ENCODE peak calls at places on chromosomes 2 and 18, in five cellular contexts. One of them, this sample, is unnamed.

GRCh38 chr2:80022018-80022417 is 282.5 kb downstream of the LRRTM1 start:
- DNase-seq in psoas muscle: no peak
- DNase-seq in mucosa of descending colon: no peak
- DNase-seq in neuronal stem cell: no peak
- DNase-seq in BJ: no peak
- DNase-seq in this sample: no peak

GRCh38 chr18:43596106-43596712 is 318.9 kb upstream of the SYT4 start:
- DNase-seq in BJ: no peak
- DNase-seq in psoas muscle: no peak
- DNase-seq in mucosa of descending colon: no peak
- DNase-seq in neuronal stem cell: peak
- DNase-seq in this sample: no peak

GRCh38 chr2:119484834-119485233 is 39.4 kb downstream of the SCTR start:
- DNase-seq in neuronal stem cell: no peak
- DNase-seq in BJ: no peak
- DNase-seq in mucosa of descending colon: no peak
- DNase-seq in psoas muscle: no peak
- DNase-seq in this sample: no peak

GRCh38 chr2:147479363-147479762 is 365.5 kb upstream of the ACVR2A start:
- DNase-seq in BJ: no peak
- DNase-seq in psoas muscle: no peak
- DNase-seq in neuronal stem cell: no peak
- DNase-seq in mucosa of descending colon: no peak
- DNase-seq in this sample: no peak

GRCh38 chr18:55301836-55302235 is 286.2 kb downstream of the TCF4 start:
- DNase-seq in BJ: no peak
- DNase-seq in psoas muscle: no peak
- DNase-seq in mucosa of descending colon: no peak
- DNase-seq in neuronal stem cell: no peak
- DNase-seq in this sample: no peak

GRCh38 chr2:213787869-213788268 is 503.6 kb downstream of the SPAG16 start:
- DNase-seq in BJ: no peak
- DNase-seq in psoas muscle: no peak
- DNase-seq in mucosa of descending colon: no peak
- DNase-seq in neuronal stem cell: no peak
- DNase-seq in this sample: no peak

GRCh38 chr2:45814951-45815621 is 163.6 kb downstream of the PRKCE start:
- DNase-seq in BJ: no peak
- DNase-seq in psoas muscle: no peak
- DNase-seq in neuronal stem cell: no peak
- DNase-seq in mucosa of descending colon: no peak
- DNase-seq in this sample: no peak

GRCh38 chr2:108978709-108979111 is 10.3 kb downstream of the EDAR start:
- DNase-seq in mucosa of descending colon: no peak
- DNase-seq in neuronal stem cell: no peak
- DNase-seq in psoas muscle: no peak
- DNase-seq in BJ: no peak
- DNase-seq in this sample: no peak

GRCh38 chr2:78984386-78984785 is 41.1 kb upstream of the REG3G start:
- DNase-seq in psoas muscle: no peak
- DNase-seq in mucosa of descending colon: no peak
- DNase-seq in neuronal stem cell: no peak
- DNase-seq in BJ: no peak
- DNase-seq in this sample: no peak

GRCh38 chr2:205681836-205682238 is 464 bp upstream of the NRP2 start:
- DNase-seq in neuronal stem cell: no peak
- DNase-seq in BJ: no peak
- DNase-seq in mucosa of descending colon: no peak
- DNase-seq in psoas muscle: no peak
- DNase-seq in this sample: no peak

GRCh38 chr2:191349990-191350389 is 104.8 kb downstream of the MYO1B start:
- DNase-seq in psoas muscle: no peak
- DNase-seq in neuronal stem cell: no peak
- DNase-seq in mucosa of descending colon: no peak
- DNase-seq in BJ: no peak
- DNase-seq in this sample: no peak

GRCh38 chr2:71583876-71584275 is 130.5 kb downstream of the DYSF start:
- DNase-seq in BJ: no peak
- DNase-seq in psoas muscle: peak
- DNase-seq in neuronal stem cell: no peak
- DNase-seq in mucosa of descending colon: no peak
- DNase-seq in this sample: no peak

GRCh38 chr2:150312271-150312670 is 175.2 kb downstream of the RND3 start:
- DNase-seq in psoas muscle: no peak
- DNase-seq in mucosa of descending colon: no peak
- DNase-seq in neuronal stem cell: no peak
- DNase-seq in BJ: no peak
- DNase-seq in this sample: no peak

GRCh38 chr18:79778291-79778791 is 19.4 kb upstream of the KCNG2 start:
- DNase-seq in BJ: no peak
- DNase-seq in mucosa of descending colon: no peak
- DNase-seq in psoas muscle: peak
- DNase-seq in neuronal stem cell: no peak
- DNase-seq in this sample: no peak

GRCh38 chr18:77314952-77315351 is 65.3 kb downstream of the GALR1 start:
- DNase-seq in psoas muscle: no peak
- DNase-seq in mucosa of descending colon: no peak
- DNase-seq in neuronal stem cell: no peak
- DNase-seq in BJ: no peak
- DNase-seq in this sample: no peak

GRCh38 chr2:73292316-73292905 is 937 bp downstream of the EGR4 start:
- DNase-seq in neuronal stem cell: no peak
- DNase-seq in mucosa of descending colon: no peak
- DNase-seq in BJ: no peak
- DNase-seq in psoas muscle: no peak
- DNase-seq in this sample: no peak

GRCh38 chr2:231614559-231615057 is 21.9 kb downstream of the TEX44 start:
- DNase-seq in mucosa of descending colon: no peak
- DNase-seq in neuronal stem cell: no peak
- DNase-seq in BJ: no peak
- DNase-seq in psoas muscle: peak
- DNase-seq in this sample: no peak

GRCh38 chr2:28709101-28709500 is 42.5 kb upstream of the PPP1CB start:
- DNase-seq in neuronal stem cell: no peak
- DNase-seq in psoas muscle: no peak
- DNase-seq in mucosa of descending colon: peak
- DNase-seq in BJ: no peak
- DNase-seq in this sample: no peak

GRCh38 chr2:29213871-29214341 is 98.7 kb downstream of the CLIP4 start:
- DNase-seq in mucosa of descending colon: no peak
- DNase-seq in psoas muscle: no peak
- DNase-seq in BJ: no peak
- DNase-seq in neuronal stem cell: no peak
- DNase-seq in this sample: no peak

GRCh38 chr2:172079838-172080640 is 5.3 kb upstream of the DLX1 start:
- DNase-seq in BJ: no peak
- DNase-seq in neuronal stem cell: no peak
- DNase-seq in mucosa of descending colon: no peak
- DNase-seq in psoas muscle: no peak
- DNase-seq in this sample: no peak

GRCh38 chr18:61093967-61094366 is 239.3 kb upstream of the CDH20 start:
- DNase-seq in psoas muscle: no peak
- DNase-seq in BJ: no peak
- DNase-seq in neuronal stem cell: no peak
- DNase-seq in mucosa of descending colon: no peak
- DNase-seq in this sample: no peak

GRCh38 chr2:61550375-61551209 is 12.4 kb upstream of the XPO1 start:
- DNase-seq in psoas muscle: no peak
- DNase-seq in mucosa of descending colon: no peak
- DNase-seq in BJ: no peak
- DNase-seq in neuronal stem cell: no peak
- DNase-seq in this sample: no peak

DNA sequence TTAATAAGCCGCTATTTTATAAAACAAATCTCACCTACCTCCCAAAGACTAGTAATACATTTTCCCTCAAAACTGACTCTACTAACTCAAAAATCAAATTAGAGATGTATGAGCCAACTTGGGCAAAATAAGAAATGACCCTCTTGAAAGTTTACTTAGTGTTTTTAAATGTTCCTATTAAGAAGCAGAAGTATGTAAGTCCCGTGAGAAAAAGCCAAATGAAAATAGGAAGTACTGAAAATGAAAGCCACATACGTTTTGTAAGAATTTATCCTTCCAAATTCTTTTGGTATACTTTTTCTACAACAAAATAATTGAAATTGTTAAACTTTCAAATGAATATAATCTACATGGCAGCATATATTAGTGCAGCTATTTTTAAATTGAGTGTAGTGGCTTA is 148.0 kb upstream of the ITGA4 start:
- DNase-seq in psoas muscle: no peak
- DNase-seq in neuronal stem cell: no peak
- DNase-seq in mucosa of descending colon: no peak
- DNase-seq in BJ: no peak
- DNase-seq in this sample: no peak
- H3K4me3 ChIP-seq in psoas muscle: no peak
- H3K4me3 ChIP-seq in neuronal stem cell: no peak
- H3K4me3 ChIP-seq in mucosa of descending colon: no peak
- H3K4me3 ChIP-seq in BJ: no peak
- H3K4me3 ChIP-seq in this sample: peak

GRCh38 chr2:16624419-16624745 is 41.3 kb downstream of the CYRIA start:
- DNase-seq in mucosa of descending colon: no peak
- DNase-seq in BJ: no peak
- DNase-seq in neuronal stem cell: no peak
- DNase-seq in psoas muscle: no peak
- DNase-seq in this sample: no peak
- H3K4me3 ChIP-seq in mucosa of descending colon: no peak
- H3K4me3 ChIP-seq in BJ: no peak
- H3K4me3 ChIP-seq in neuronal stem cell: no peak
- H3K4me3 ChIP-seq in psoas muscle: no peak
- H3K4me3 ChIP-seq in this sample: no peak

GRCh38 chr2:127218843-127219715 is 1.0 kb downstream of the CYP27C1 start:
- DNase-seq in psoas muscle: no peak
- DNase-seq in BJ: no peak
- DNase-seq in mucosa of descending colon: no peak
- DNase-seq in neuronal stem cell: peak
- DNase-seq in this sample: no peak
- H3K4me3 ChIP-seq in psoas muscle: peak
- H3K4me3 ChIP-seq in BJ: peak
- H3K4me3 ChIP-seq in mucosa of descending colon: no peak
- H3K4me3 ChIP-seq in neuronal stem cell: peak
- H3K4me3 ChIP-seq in this sample: peak

GRCh38 chr18:45686892-45687611 is 36.9 kb upstream of the SLC14A1 start:
- DNase-seq in mucosa of descending colon: peak
- DNase-seq in psoas muscle: peak
- DNase-seq in neuronal stem cell: no peak
- DNase-seq in BJ: no peak
- DNase-seq in this sample: peak
- H3K4me3 ChIP-seq in mucosa of descending colon: no peak
- H3K4me3 ChIP-seq in psoas muscle: no peak
- H3K4me3 ChIP-seq in neuronal stem cell: no peak
- H3K4me3 ChIP-seq in BJ: no peak
- H3K4me3 ChIP-seq in this sample: peak

GRCh38 chr2:39664478-39664877 is 1.2 kb upstream of the TMEM178A start:
- DNase-seq in psoas muscle: no peak
- DNase-seq in mucosa of descending colon: no peak
- DNase-seq in BJ: no peak
- DNase-seq in neuronal stem cell: no peak
- DNase-seq in this sample: no peak

GRCh38 chr2:39666489-39667141 is 898 bp downstream of the TMEM178A start:
- DNase-seq in mucosa of descending colon: no peak
- DNase-seq in neuronal stem cell: no peak
- DNase-seq in psoas muscle: no peak
- DNase-seq in BJ: no peak
- DNase-seq in this sample: no peak

GRCh38 chr2:39665811-39666488 is at the start of gene TMEM178A:
- DNase-seq in psoas muscle: peak
- DNase-seq in neuronal stem cell: no peak
- DNase-seq in mucosa of descending colon: no peak
- DNase-seq in BJ: no peak
- DNase-seq in this sample: no peak

GRCh38 chr2:39663187-39663930 is 2.4 kb upstream of the TMEM178A start:
- DNase-seq in BJ: no peak
- DNase-seq in psoas muscle: no peak
- DNase-seq in neuronal stem cell: no peak
- DNase-seq in mucosa of descending colon: no peak
- DNase-seq in this sample: no peak

DNA sequence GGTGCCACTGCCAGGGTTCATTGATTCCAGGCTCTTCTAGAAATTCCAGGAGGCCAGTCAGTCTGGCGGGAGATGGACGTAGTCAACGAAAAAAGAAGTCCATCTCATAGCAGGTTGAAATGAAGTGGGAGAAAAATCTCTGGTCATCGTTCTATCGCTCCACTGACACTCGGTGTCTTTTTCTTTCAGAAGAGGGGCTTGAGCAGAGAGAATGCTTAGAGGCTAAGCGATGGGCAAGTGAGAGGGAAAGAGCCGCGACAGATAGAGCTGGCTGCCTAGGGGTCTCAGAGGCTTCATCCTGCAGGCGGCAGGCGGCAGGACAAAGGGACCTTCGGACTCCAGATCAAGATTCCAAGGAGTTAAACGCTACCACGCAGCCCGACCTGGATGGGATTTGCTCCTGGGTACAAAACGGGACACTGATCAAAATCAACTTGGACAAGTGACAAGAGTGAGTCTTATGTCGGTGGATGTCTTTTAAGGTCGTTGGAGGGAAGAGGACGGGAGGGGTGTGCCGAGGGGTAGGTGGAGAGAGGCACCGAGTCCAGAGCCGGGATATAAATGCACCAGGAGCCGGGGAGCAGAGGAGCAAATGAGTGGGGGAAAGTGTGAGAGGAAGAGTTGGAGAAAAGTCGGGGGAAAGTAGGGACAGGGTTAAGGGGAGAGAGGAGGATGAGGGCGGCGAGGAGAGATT is 672 bp upstream of the TMEM178A start:
- DNase-seq in neuronal stem cell: no peak
- DNase-seq in mucosa of descending colon: no peak
- DNase-seq in psoas muscle: no peak
- DNase-seq in BJ: no peak
- DNase-seq in this sample: no peak
- H3K4me3 ChIP-seq in neuronal stem cell: peak
- H3K4me3 ChIP-seq in mucosa of descending colon: no peak
- H3K4me3 ChIP-seq in psoas muscle: peak
- H3K4me3 ChIP-seq in BJ: no peak
- H3K4me3 ChIP-seq in this sample: peak

DNA sequence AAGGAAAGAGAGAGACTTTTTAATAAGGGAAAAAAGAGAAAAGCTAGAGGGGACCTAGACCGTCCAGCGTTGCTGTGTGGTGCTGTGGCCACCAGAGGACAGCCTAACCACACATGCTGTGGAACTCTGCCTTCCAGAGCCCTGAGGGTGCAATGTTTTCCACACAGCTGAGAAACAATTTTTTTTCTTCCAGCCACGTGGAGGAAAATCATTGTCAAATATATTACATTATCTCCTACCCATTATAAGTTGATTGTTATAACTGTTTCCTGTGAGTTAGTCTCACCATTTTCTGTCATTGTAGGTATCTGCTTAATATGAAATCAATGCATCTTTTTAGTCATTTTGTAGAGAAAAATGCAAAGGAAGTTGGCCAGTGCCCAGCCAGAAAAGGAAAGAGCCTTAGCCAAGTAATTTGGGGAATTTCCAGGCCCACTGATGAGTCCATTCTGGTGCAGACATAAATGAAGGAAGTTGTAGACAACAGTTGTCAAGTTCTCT is 5.9 kb upstream of the MRPL19 start:
- DNase-seq in psoas muscle: peak
- DNase-seq in BJ: peak
- DNase-seq in neuronal stem cell: peak
- DNase-seq in mucosa of descending colon: peak
- DNase-seq in this sample: no peak
- H3K4me3 ChIP-seq in psoas muscle: no peak
- H3K4me3 ChIP-seq in BJ: no peak
- H3K4me3 ChIP-seq in neuronal stem cell: no peak
- H3K4me3 ChIP-seq in mucosa of descending colon: no peak
- H3K4me3 ChIP-seq in this sample: no peak